ENCODE peak calls at places on chromosomes 2 and 18, in four cellular contexts. Z is sigmoid colon, E is K562, H is IMR-90. V is an unnamed sample.

GRCh38 chr2:241733391-241734207 is 831 bp upstream of the D2HGDH start:
- DNase-seq in Z (no peak), E (no peak), H (no peak), V (peak)

GRCh38 chr2:30161929-30162328 is 15.1 kb downstream of the YPEL5 start:
- DNase-seq in Z (no peak), E (no peak), H (no peak), V (no peak)

GRCh38 chr2:65349863-65350262 is 82.5 kb downstream of the SPRED2 start:
- DNase-seq in Z (peak), E (peak), H (peak), V (peak)

GRCh38 chr18:69217271-69217670 is 183.4 kb upstream of the DOK6 start:
- DNase-seq in Z (no peak), E (no peak), H (no peak), V (no peak)

GRCh38 chr2:70664525-70664924 is 103.5 kb downstream of the ADD2 start:
- DNase-seq in Z (peak), E (no peak), H (no peak), V (no peak)

GRCh38 chr2:26164641-26165211 is 8.2 kb upstream of the GAREM2 start:
- DNase-seq in Z (peak), E (no peak), H (no peak), V (no peak)

GRCh38 chr18:10798727-10799435 is 273.1 kb downstream of the NAPG start:
- DNase-seq in Z (no peak), E (peak), H (peak), V (no peak)

GRCh38 chr2:159855153-159856140 is 57.4 kb upstream of the CD302 start:
- DNase-seq in Z (no peak), E (no peak), H (no peak), V (no peak)

GRCh38 chr2:201122276-201122675 is 6.3 kb downstream of the CFLAR start:
- DNase-seq in Z (no peak), E (peak), H (no peak), V (no peak)

GRCh38 chr18:47932603-47933002 is 2.1 kb upstream of the SMAD2 start:
- DNase-seq in Z (no peak), E (no peak), H (no peak), V (no peak)

GRCh38 chr18:45167109-45167551 is 448.1 kb upstream of the SLC14A2 start:
- DNase-seq in Z (no peak), E (no peak), H (peak), V (no peak)

GRCh38 chr2:45918816-45919655 is 267.6 kb downstream of the PRKCE start:
- DNase-seq in Z (no peak), E (no peak), H (no peak), V (no peak)

GRCh38 chr18:58476521-58477210 is 152.2 kb downstream of the ALPK2 start:
- DNase-seq in Z (no peak), E (no peak), H (no peak), V (no peak)

DNA sequence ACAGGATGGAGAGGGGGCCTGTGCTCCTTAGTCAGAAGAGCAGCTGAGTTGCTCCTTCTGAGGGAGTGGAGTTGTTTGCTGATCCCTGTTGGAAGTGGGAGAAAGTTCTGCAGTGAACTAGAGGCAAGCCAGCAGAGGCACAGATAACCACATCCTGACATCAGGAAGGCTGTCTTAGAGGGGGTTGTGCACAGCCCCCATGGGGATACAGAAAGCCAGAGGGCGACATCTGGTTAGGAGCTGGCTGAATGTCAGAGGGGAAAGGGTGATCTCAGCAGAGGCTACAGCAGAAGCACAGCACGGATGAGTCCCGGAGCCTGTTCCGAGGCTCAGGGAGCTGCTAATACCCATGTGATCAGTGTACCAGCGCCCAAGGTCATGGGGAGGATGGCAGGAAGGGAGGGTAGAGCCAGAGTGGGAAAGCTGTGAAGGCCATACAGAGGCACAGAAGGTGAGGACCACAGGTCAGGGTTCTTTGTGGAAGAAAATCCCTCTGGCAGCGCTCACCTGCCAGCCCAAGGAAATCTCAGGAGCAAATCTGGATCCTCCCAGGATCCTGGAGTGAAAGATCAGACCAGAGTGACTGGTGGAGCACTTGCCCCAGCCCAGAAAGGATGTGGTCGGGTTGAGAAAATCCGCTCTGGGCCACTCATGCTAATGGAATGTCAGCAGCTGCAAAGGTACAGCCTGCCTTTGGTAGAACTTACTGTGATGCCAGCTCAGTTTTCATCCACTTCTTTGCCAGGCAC is 111.8 kb downstream of the STPG4 start:
- DNase-seq in Z (peak), E (no peak), H (peak), V (peak)
- TF ChIP-seq POLR2A in Z (no peak), E (no peak), H (peak), V (no peak)

GRCh38 chr2:130352229-130352628 is 3.6 kb upstream of the PTPN18 start:
- DNase-seq in Z (no peak), E (no peak), H (no peak), V (no peak)
- TF ChIP-seq POLR2A in Z (no peak), E (no peak), H (no peak), V (no peak)

GRCh38 chr18:7233398-7233797 is 2.5 kb downstream of the LRRC30 start:
- DNase-seq in Z (no peak), E (no peak), H (no peak), V (no peak)

GRCh38 chr18:7234061-7234460 is 3.2 kb downstream of the LRRC30 start:
- DNase-seq in Z (no peak), E (no peak), H (no peak), V (no peak)

GRCh38 chr18:7232218-7232617 is 1.3 kb downstream of the LRRC30 start:
- DNase-seq in Z (no peak), E (no peak), H (no peak), V (no peak)

GRCh38 chr18:7230646-7231349 is at the start of gene LRRC30:
- DNase-seq in Z (no peak), E (no peak), H (no peak), V (no peak)
- TF ChIP-seq POLR2A in Z (no peak), E (no peak), H (no peak), V (no peak)

GRCh38 chr18:46332286-46332801 is 228.2 kb downstream of the HAUS1 start:
- DNase-seq in Z (no peak), E (no peak), H (no peak), V (no peak)

GRCh38 chr18:46331316-46331715 is 227.1 kb downstream of the HAUS1 start:
- DNase-seq in Z (no peak), E (no peak), H (no peak), V (no peak)

GRCh38 chr18:46334200-46334553 is 230.0 kb downstream of the HAUS1 start:
- DNase-seq in Z (peak), E (no peak), H (no peak), V (no peak)

GRCh38 chr18:46333371-46334199 is 229.4 kb downstream of the HAUS1 start:
- DNase-seq in Z (peak), E (no peak), H (no peak), V (peak)

DNA sequence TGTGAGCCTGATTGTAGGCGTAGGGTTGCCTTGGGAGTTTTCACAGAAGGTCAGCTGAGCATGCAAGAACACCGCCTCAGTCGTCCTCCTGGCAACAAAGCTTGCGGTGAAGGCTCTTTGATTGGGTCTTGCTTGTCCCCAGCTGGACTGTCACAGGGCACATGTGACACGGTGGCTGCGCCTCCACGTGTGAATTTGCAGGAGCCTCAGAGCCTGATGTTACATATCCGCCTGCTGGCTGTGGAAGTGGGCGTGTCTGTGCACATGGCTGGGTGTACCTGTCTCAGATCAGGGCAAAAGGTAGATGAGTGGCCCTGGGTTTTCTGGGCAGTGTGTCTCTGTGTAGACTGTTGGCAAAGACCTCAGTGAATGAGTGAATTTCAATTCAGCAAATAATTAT is 228.8 kb downstream of the HAUS1 start:
- DNase-seq in Z (no peak), E (no peak), H (no peak), V (peak)
- TF ChIP-seq POLR2A in Z (no peak), E (no peak), H (no peak), V (no peak)

V was measured in lower leg skin.